ENCODE peak calls at places on chromosome 14, in four cellular contexts. C is MM.1S, X is GM23248, N is SK-N-SH. L is an unnamed sample.
A peak's percentile ranks its signal among the peaks of the same experiment; 100 is the strongest.

GRCh38 chr14:40847496-40847895 is 759.2 kb upstream of the LRFN5 start:
- DNase-seq in C (no peak), X (no peak), N (no peak), L (no peak)

GRCh38 chr14:60485057-60485599 is 735 bp downstream of the C14orf39 start:
- DNase-seq in C (no peak), X (no peak), N (no peak), L (no peak)

GRCh38 chr14:55281316-55281839 is 10.2 kb downstream of the FBXO34 start:
- DNase-seq in C (no peak), X (no peak), N (no peak), L (no peak)

GRCh38 chr14:103628221-103628683 is 759 bp upstream of the KLC1 start:
- DNase-seq in C (peak; percentile 57), X (peak; percentile 97), N (peak; percentile 72), L (peak; percentile 87)

GRCh38 chr14:59028476-59029202 is 159.8 kb upstream of the DAAM1 start:
- DNase-seq in C (peak; percentile 51), X (peak; percentile 95), N (peak; percentile 69), L (peak; percentile 57)

GRCh38 chr14:37397941-37398215 is 197.2 kb downstream of the FOXA1 start:
- DNase-seq in C (no peak), X (no peak), N (no peak), L (no peak)

GRCh38 chr14:32201816-32202467 is at the start of gene RNU6-7:
- DNase-seq in C (no peak), X (peak; percentile 27), N (peak; percentile 33), L (peak; percentile 42)

GRCh38 chr14:32846821-32847220 is 91.9 kb upstream of the NPAS3 start:
- DNase-seq in C (no peak), X (peak; percentile 7), N (no peak), L (no peak)

GRCh38 chr14:45284802-45285201 is 31.8 kb upstream of the MIS18BP1 start:
- DNase-seq in C (no peak), X (no peak), N (no peak), L (no peak)

GRCh38 chr14:96962337-96962736 is 165.2 kb downstream of the VRK1 start:
- DNase-seq in C (no peak), X (no peak), N (no peak), L (no peak)

GRCh38 chr14:44379292-44379977 is 127.6 kb downstream of the FSCB start:
- DNase-seq in C (no peak), X (no peak), N (no peak), L (no peak)

GRCh38 chr14:77615231-77616132 is 955 bp downstream of the SPTLC2 start:
- DNase-seq in C (no peak), X (peak; percentile 75), N (peak; percentile 43), L (peak; percentile 50)

GRCh38 chr14:36657409-36658090 is 4.1 kb upstream of the PAX9 start:
- DNase-seq in C (no peak), X (peak; percentile 42), N (peak; percentile 41), L (no peak)

GRCh38 chr14:100653409-100653808 is 66.2 kb upstream of the BEGAIN start:
- DNase-seq in C (no peak), X (no peak), N (peak; percentile 70), L (no peak)

GRCh38 chr14:73726025-73726961 is 12.1 kb upstream of the PNMA1 start:
- DNase-seq in C (no peak), X (peak; percentile 22), N (no peak), L (no peak)

GRCh38 chr14:102088012-102088792 is 1.4 kb upstream of the HSP90AA1 start:
- DNase-seq in C (no peak), X (peak; percentile 49), N (no peak), L (peak; percentile 67)

GRCh38 chr14:60654303-60654925 is 5.1 kb upstream of the SIX1 start:
- DNase-seq in C (no peak), X (peak; percentile 68), N (peak; percentile 44), L (no peak)

GRCh38 chr14:70282666-70283065 is 76.8 kb downstream of the COX16 start:
- DNase-seq in C (no peak), X (no peak), N (no peak), L (no peak)

GRCh38 chr14:85934123-85934885 is 404.4 kb downstream of the FLRT2 start:
- DNase-seq in C (peak; percentile 69), X (peak; percentile 42), N (peak; percentile 10), L (peak; percentile 46)

GRCh38 chr14:36950812-36951211 is 221.6 kb downstream of the SLC25A21 start:
- DNase-seq in C (no peak), X (no peak), N (no peak), L (no peak)

GRCh38 chr14:73168691-73169090 is 32.4 kb downstream of the PSEN1 start:
- DNase-seq in C (no peak), X (no peak), N (no peak), L (no peak)

GRCh38 chr14:75906680-75907280 is 75.0 kb downstream of the TGFB3 start:
- DNase-seq in C (peak; percentile 48), X (peak; percentile 80), N (peak; percentile 39), L (peak; percentile 60)

GRCh38 chr14:58749066-58749669 is 111.4 kb downstream of the DACT1 start:
- DNase-seq in C (peak; percentile 27), X (peak; percentile 91), N (no peak), L (no peak)

GRCh38 chr14:26204954-26205479 is 392.8 kb downstream of the NOVA1 start:
- DNase-seq in C (no peak), X (peak; percentile 40), N (peak; percentile 7), L (no peak)

GRCh38 chr14:24665440-24665991 is 31.5 kb upstream of the GZMB start:
- DNase-seq in C (peak; percentile 69), X (no peak), N (no peak), L (no peak)

GRCh38 chr14:74922752-74923401 is at the start of gene RPS6KL1:
- DNase-seq in C (peak; percentile 76), X (peak; percentile 88), N (peak; percentile 98), L (peak; percentile 87)

GRCh38 chr14:43729149-43729548 is 777.9 kb downstream of the FSCB start:
- DNase-seq in C (no peak), X (no peak), N (no peak), L (no peak)

GRCh38 chr14:77849711-77850110 is 49.8 kb downstream of the ADCK1 start:
- DNase-seq in C (no peak), X (peak; percentile 33), N (no peak), L (no peak)

GRCh38 chr14:77746064-77746463 is 14.9 kb downstream of the SNW1 start:
- DNase-seq in C (no peak), X (no peak), N (no peak), L (no peak)

GRCh38 chr14:67514203-67514607 is 18.9 kb upstream of the PLEKHH1 start:
- DNase-seq in C (no peak), X (peak; percentile 18), N (peak; percentile 44), L (no peak)

GRCh38 chr14:103545219-103545914 is 16.4 kb downstream of the TRMT61A start:
- DNase-seq in C (no peak), X (no peak), N (peak; percentile 14), L (no peak)

GRCh38 chr14:76917759-76918175 is 91.6 kb downstream of the LRRC74A start:
- DNase-seq in C (no peak), X (peak; percentile 56), N (no peak), L (no peak)

GRCh38 chr14:63276492-63277342 is 42.0 kb downstream of the GPHB5 start:
- DNase-seq in C (no peak), X (peak; percentile 77), N (peak; percentile 48), L (peak; percentile 47)

GRCh38 chr14:34175574-34175973 is 224.7 kb upstream of the EGLN3 start:
- DNase-seq in C (no peak), X (no peak), N (no peak), L (no peak)

GRCh38 chr14:94411638-94412037 is 23.2 kb upstream of the SERPINA1 start:
- DNase-seq in C (no peak), X (no peak), N (no peak), L (no peak)

GRCh38 chr14:21215879-21216251 is 53.4 kb downstream of the HNRNPC start:
- DNase-seq in C (no peak), X (no peak), N (no peak), L (no peak)

GRCh38 chr14:98462908-98463307 is 809.1 kb downstream of the BCL11B start:
- DNase-seq in C (no peak), X (no peak), N (no peak), L (no peak)

GRCh38 chr14:98458702-98459101 is 813.3 kb downstream of the BCL11B start:
- DNase-seq in C (no peak), X (no peak), N (no peak), L (no peak)
- H3K9me2 ChIP-seq in C (no peaks in the 10 kb centered on the region), X (no peaks in the 10 kb centered on the region), N (no peaks in the 10 kb centered on the region), L (no peaks in the 10 kb centered on the region)

GRCh38 chr14:105525326-105525725 is 1.1 kb upstream of the TMEM121 start:
- DNase-seq in C (no peak), X (no peak), N (no peak), L (no peak)
- H3K4me3 ChIP-seq in C (no peak overlapping the region), X (no peak overlapping the region), N (no peak overlapping the region), L (no peak overlapping the region)

GRCh38 chr14:83558946-83559345 is 1971.0 kb upstream of the FLRT2 start:
- DNase-seq in C (no peak), X (no peak), N (no peak), L (no peak)
- H3K9me2 ChIP-seq in C (no peaks in the 10 kb centered on the region), X (no peaks in the 10 kb centered on the region), N (no peaks in the 10 kb centered on the region), L (no peaks in the 10 kb centered on the region)

GRCh38 chr14:47863441-47863840 is 188.0 kb upstream of the MDGA2 start:
- DNase-seq in C (no peak), X (no peak), N (no peak), L (no peak)
- H3K4me3 ChIP-seq in C (no peak overlapping the region), X (no peak overlapping the region), N (no peak overlapping the region), L (no peak overlapping the region)

DNA sequence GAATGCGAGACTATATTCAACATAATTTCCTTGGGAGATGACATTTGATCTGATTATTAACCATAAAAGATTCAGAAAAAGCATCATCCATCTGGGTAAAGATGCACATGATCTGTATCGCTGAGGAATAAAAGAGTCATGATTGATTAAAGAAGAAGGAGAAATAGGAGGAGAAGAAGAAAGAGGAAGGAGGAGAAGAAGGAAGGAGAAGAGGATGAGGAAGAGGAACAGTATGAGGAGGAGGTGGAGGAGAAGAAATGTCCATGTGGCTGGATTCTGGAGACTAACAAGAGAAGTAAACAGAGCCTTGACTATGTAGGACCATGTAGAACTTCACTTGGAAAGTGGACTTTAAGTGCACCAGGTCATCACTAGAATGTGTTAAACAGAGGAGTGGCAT is 947.4 kb downstream of the LRFN5 start:
- DNase-seq in C (no peak), X (no peak), N (no peak), L (no peak)
- H3K9me2 ChIP-seq in C (no peaks in the 10 kb centered on the region), X (no peaks in the 10 kb centered on the region), N (no peaks in the 10 kb centered on the region), L (peaks cover 5% of the 10 kb centered on the region)

DNA sequence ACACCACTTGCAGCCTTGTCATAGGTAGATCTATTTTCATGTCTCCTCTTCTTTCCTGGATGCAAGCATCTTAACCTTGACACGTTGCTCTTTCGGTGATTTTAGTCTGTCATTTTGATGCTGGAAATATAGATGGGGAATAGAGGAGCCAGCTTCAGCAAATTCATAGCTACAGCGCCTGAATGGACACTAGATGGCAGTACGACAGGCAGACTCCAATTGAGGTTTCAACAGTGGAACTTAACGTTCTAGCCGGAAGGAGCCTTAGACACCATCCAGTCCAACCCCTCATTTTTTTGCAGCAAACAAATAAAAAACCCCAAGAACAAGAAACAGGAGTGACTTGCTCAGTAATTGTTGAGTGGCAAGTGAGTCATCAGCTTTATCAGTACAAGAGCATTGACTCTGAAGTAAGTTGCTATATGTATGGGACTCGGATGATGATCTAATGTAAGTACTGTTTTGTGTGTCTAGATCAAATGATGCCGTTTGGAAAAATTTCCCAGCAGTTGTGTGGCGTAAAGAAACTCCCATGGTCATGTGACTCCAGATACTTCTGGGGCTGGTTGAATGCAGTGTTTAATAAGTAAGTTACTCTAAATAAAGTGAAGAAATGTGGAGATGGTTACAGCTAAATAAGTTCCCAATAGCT is 9.0 kb downstream of the DMAC2L start:
- DNase-seq in C (peak; percentile 67), X (peak; percentile 93), N (peak; percentile 72), L (peak; percentile 66)
- H3K4me3 ChIP-seq in C (peak overlapping the region; percentile 42), X (peak overlapping the region; percentile 59), N (peak overlapping the region; percentile 47), L (no peak overlapping the region)

GRCh38 chr14:83196235-83196634 is 1662.6 kb upstream of the SEL1L start:
- DNase-seq in C (no peak), X (no peak), N (no peak), L (no peak)
- H3K9me2 ChIP-seq in C (no peaks in the 10 kb centered on the region), X (no peaks in the 10 kb centered on the region), N (no peaks in the 10 kb centered on the region), L (no peaks in the 10 kb centered on the region)